ENCODE peak calls at places on chromosomes 12 and 14, in five cellular contexts. E is mammary epithelial cell, K is uterus, N is WTC11, T is lower lobe of right lung. Y is an unnamed sample.

GRCh38 chr12:12456637-12457036 is 99.8 kb downstream of the BORCS5 start:
- DNase-seq in N (no peak), K (no peak), E (peak), T (no peak), Y (no peak)

GRCh38 chr12:95151821-95152220 is 65.4 kb downstream of the FGD6 start:
- DNase-seq in T (no peak), N (no peak), E (peak), K (no peak), Y (no peak)

GRCh38 chr12:83753205-83753604 is 1066.5 kb downstream of the TMTC2 start:
- DNase-seq in E (peak), K (no peak), N (no peak), T (no peak), Y (no peak)

GRCh38 chr12:125519026-125519651 is 453.9 kb downstream of the AACS start:
- DNase-seq in T (no peak), K (no peak), E (no peak), N (no peak), Y (no peak)

GRCh38 chr14:23787436-23787835 is 151.3 kb downstream of the DHRS2 start:
- DNase-seq in T (no peak), K (no peak), E (no peak), N (no peak), Y (no peak)

GRCh38 chr14:92603309-92604257 is 90.0 kb downstream of the RIN3 start:
- DNase-seq in T (peak), K (no peak), E (peak), N (no peak), Y (no peak)

GRCh38 chr14:34981743-34982420 is 910 bp upstream of the SRP54 start:
- DNase-seq in N (peak), T (no peak), E (no peak), K (no peak), Y (no peak)

GRCh38 chr14:71563754-71564153 is 368.5 kb upstream of the RGS6 start:
- DNase-seq in T (no peak), E (peak), K (no peak), N (no peak), Y (no peak)

GRCh38 chr12:109732321-109733305 is 19.0 kb downstream of the FAM222A start:
- DNase-seq in K (peak), N (peak), E (no peak), T (peak), Y (peak)

GRCh38 chr12:75455839-75456238 is 24.7 kb upstream of the GLIPR1 start:
- DNase-seq in N (no peak), T (no peak), E (no peak), K (no peak), Y (no peak)

GRCh38 chr14:53430870-53431269 is 277.7 kb upstream of the DDHD1 start:
- DNase-seq in E (no peak), K (no peak), N (no peak), T (no peak), Y (no peak)

GRCh38 chr14:50344116-50344775 is 32.1 kb downstream of the DMAC2L start:
- DNase-seq in N (no peak), E (peak), K (no peak), T (no peak), Y (no peak)

GRCh38 chr12:122681814-122682213 is 21.3 kb downstream of the HCAR2 start:
- DNase-seq in K (no peak), T (no peak), E (peak), N (no peak), Y (no peak)

GRCh38 chr14:96940009-96940408 is 142.8 kb downstream of the VRK1 start:
- DNase-seq in T (no peak), N (peak), K (no peak), E (no peak), Y (no peak)

GRCh38 chr14:89264196-89264800 is 152.7 kb downstream of the FOXN3 start:
- DNase-seq in E (no peak), N (no peak), K (no peak), T (no peak), Y (no peak)

GRCh38 chr14:104870368-104871144 is 5.5 kb downstream of the CEP170B start:
- DNase-seq in T (peak), N (peak), K (no peak), E (no peak), Y (no peak)

GRCh38 chr12:30440826-30441602 is 254.7 kb downstream of the IPO8 start:
- DNase-seq in T (no peak), K (no peak), N (peak), E (no peak), Y (no peak)

GRCh38 chr12:30437044-30437443 is 258.6 kb downstream of the IPO8 start:
- DNase-seq in N (no peak), T (no peak), K (no peak), E (no peak), Y (no peak)

GRCh38 chr12:30437616-30438015 is 258.1 kb downstream of the IPO8 start:
- DNase-seq in K (no peak), N (no peak), T (no peak), E (no peak), Y (no peak)

DNA sequence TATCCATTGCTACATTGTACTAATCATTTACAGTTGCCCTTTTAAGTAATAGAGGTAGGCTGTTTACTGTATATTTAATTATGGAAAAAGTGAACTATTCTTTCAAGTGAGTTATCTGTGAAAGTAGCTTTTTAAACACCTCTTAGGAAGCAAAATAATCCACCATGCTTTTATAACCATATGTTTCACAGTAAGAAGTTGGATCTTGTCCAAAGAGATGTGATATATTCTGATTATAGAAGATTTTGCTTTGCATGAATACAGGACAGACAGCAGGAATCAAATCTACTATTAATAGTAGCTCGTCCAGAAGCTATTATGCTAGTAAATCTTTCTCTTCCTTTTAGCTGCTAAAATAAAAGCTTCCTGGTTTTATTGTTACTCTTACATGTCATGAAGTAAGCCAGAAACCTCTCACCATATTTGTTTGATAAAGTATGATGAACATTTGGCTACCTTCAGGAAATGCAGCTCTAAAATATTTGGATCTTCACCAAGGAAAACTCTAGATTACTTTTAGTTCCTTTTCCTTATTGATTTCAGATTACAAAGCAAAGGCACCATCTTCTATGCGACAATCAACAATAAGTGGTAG is 257.0 kb downstream of the IPO8 start:
- DNase-seq in N (no peak), E (no peak), T (no peak), K (no peak), Y (no peak)
- TF ChIP-seq CTCF in N (no peak), E (no peak), T (no peak), K (no peak), Y (no peak)

GRCh38 chr12:102026728-102027127 is 35.1 kb downstream of the WASHC3 start:
- DNase-seq in K (no peak), T (no peak), N (no peak), E (no peak), Y (no peak)
- TF ChIP-seq CTCF in K (no peak), T (no peak), N (no peak), E (no peak), Y (no peak)

GRCh38 chr14:101360045-101360931 is 201.0 kb upstream of the DIO3 start:
- DNase-seq in T (no peak), N (no peak), K (peak), E (no peak), Y (no peak)

GRCh38 chr14:101361044-101361443 is 200.3 kb upstream of the DIO3 start:
- DNase-seq in T (no peak), N (no peak), E (no peak), K (peak), Y (no peak)

GRCh38 chr14:101363261-101363555 is 198.1 kb upstream of the DIO3 start:
- DNase-seq in K (no peak), E (no peak), T (no peak), N (no peak), Y (no peak)

GRCh38 chr14:101362529-101363260 is 198.6 kb upstream of the DIO3 start:
- DNase-seq in K (no peak), E (no peak), N (no peak), T (no peak), Y (no peak)

DNA sequence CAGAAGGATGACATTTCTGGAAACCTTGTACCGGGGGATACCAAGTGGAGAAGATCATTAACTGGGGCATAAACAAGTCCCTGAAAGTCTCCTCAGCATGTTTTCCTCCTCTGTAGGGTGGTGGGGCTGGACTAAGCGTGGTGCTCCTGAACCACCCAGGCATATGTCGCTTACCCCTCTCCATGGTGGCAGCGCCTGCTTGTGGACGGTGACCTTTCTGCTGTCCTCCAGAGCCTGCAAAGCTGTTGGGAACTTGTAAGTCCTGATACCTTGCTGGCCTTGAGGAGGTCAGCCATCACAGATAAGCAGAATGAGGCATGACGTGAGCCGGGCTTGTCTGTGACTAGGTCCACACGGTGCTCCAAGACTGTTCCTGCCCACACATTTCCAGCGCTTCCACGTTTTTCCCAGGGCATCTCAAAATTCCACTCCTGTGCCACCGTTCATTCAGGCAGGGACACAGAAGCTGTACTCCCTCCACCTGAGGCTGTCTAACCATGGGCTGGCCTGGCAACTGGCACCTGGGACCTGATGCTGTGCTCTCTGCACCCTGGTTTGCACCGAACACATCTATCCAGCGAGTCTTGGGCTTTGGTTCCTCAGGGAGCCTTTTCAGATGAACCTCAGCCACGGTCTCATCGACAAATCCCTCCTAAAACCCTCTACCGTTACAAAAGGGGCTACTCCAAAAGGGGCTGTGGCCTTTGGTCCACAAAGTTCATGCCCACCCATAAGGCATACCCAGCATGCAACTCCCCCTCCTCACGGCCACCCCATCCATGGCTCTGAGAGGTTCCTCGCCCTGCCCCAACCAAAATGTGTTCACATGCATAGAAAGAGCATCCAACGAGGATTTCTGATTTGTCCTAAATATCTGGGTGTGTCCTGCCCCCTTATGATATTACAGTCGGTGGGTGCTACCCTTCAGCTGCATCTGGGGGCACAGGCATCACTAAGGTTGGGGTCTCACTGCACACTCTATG is 199.6 kb upstream of the DIO3 start:
- DNase-seq in E (no peak), N (no peak), K (peak), T (no peak), Y (no peak)
- TF ChIP-seq CTCF in E (no peak), N (no peak), K (no peak), T (no peak), Y (no peak)

GRCh38 chr14:66401447-66402095 is 84.6 kb upstream of the CCDC196 start:
- DNase-seq in T (no peak), N (no peak), K (no peak), E (peak), Y (no peak)
- TF ChIP-seq CTCF in T (peak), N (no peak), K (no peak), E (peak), Y (peak)

DNA sequence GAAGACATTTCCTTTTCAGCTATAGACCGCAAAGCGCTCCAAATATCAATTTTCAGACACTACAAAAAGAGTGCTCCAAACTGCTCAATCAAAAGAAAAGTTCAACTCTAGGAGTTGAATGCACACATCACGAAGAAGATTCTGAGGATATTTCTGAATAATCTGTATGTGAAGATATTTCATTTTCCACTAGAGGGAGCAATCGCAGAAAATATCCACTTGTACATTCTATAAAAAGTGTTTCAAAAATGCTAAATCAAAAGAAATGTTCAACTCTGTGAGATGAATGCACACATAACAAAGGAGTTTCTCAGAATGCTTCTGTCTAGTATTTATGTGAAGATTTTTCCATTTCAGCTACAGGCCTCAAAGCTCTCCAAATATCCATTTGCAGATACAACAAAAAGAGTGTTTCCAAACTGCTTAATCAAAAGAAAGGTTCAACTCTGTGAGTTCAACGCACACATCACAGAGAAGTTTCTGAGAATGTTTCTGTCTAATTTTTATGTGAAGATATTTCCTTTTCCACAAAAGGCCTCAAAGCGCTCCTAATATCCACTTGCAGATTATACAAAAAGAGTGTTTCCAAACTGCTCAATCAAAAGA is 643.8 kb upstream of the ALG10B start:
- DNase-seq in T (no peak), E (peak), N (no peak), K (no peak), Y (no peak)
- TF ChIP-seq CTCF in T (no peak), E (peak), N (no peak), K (no peak), Y (peak)

Y was measured in chondrocyte.